ENCODE peak calls at places on chromosome 3, in five cellular contexts. L, R, I, S and N are unnamed samples.

GRCh38 chr3:157499342-157499963 is 3.8 kb downstream of the VEPH1 start:
- DNase-seq in R (no peak), L (no peak), I (no peak), S (peak), N (no peak)

GRCh38 chr3:25967385-25967784 is 177.5 kb downstream of the OXSM start:
- DNase-seq in R (no peak), L (no peak), S (no peak), I (no peak), N (no peak)

GRCh38 chr3:31567036-31567435 is 34.3 kb downstream of the STT3B start:
- DNase-seq in I (no peak), L (no peak), S (no peak), R (peak), N (no peak)

GRCh38 chr3:150038830-150039229 is 68.1 kb upstream of the PFN2 start:
- DNase-seq in R (no peak), I (no peak), S (no peak), L (no peak), N (no peak)

GRCh38 chr3:139934557-139935070 is 371 bp upstream of the CLSTN2 start:
- DNase-seq in S (peak), I (peak), R (no peak), L (no peak), N (no peak)

GRCh38 chr3:18982920-18983319 is 165.4 kb upstream of the KCNH8 start:
- DNase-seq in I (no peak), L (no peak), R (no peak), S (no peak), N (no peak)

GRCh38 chr3:143810866-143811265 is 37.4 kb downstream of the SLC9A9 start:
- DNase-seq in L (no peak), I (no peak), S (no peak), R (peak), N (no peak)

GRCh38 chr3:43894176-43895049 is 203.7 kb downstream of the ABHD5 start:
- DNase-seq in S (peak), I (peak), R (peak), L (no peak), N (no peak)

GRCh38 chr3:197356275-197356674 is 57.9 kb upstream of the DLG1 start:
- DNase-seq in L (no peak), R (no peak), S (no peak), I (peak), N (no peak)

GRCh38 chr3:171908731-171909130 is 65.6 kb downstream of the TMEM212 start:
- DNase-seq in L (no peak), I (no peak), S (no peak), R (no peak), N (no peak)

GRCh38 chr3:12553921-12554391 is 2.9 kb upstream of the MKRN2 start:
- DNase-seq in I (no peak), S (no peak), L (no peak), R (peak), N (no peak)

GRCh38 chr3:8488877-8489865 is 12.5 kb upstream of the LMCD1 start:
- DNase-seq in L (no peak), R (no peak), S (no peak), I (no peak), N (no peak)

GRCh38 chr3:101574388-101575156 is 592 bp downstream of the PCNP start:
- DNase-seq in R (no peak), L (no peak), I (peak), S (peak), N (no peak)

GRCh38 chr3:63972196-63972595 is 51.1 kb downstream of the PSMD6 start:
- DNase-seq in I (no peak), S (peak), R (no peak), L (peak), N (no peak)

GRCh38 chr3:128698211-128699011 is 27.6 kb upstream of the RAB7A start:
- DNase-seq in R (peak), I (peak), S (no peak), L (no peak), N (no peak)

GRCh38 chr3:13204177-13204581 is 130.9 kb upstream of the IQSEC1 start:
- DNase-seq in I (no peak), R (peak), S (no peak), L (no peak), N (no peak)

GRCh38 chr3:112519424-112520001 is 20.2 kb upstream of the BTLA start:
- DNase-seq in L (peak), S (peak), R (peak), I (peak), N (peak)

GRCh38 chr3:16890605-16891333 is 6.0 kb downstream of the PLCL2 start:
- DNase-seq in R (no peak), L (no peak), S (peak), I (no peak), N (no peak)

GRCh38 chr3:120102674-120103073 is 8.4 kb upstream of the GSK3B start:
- DNase-seq in S (no peak), R (no peak), L (no peak), I (no peak), N (no peak)

GRCh38 chr3:196688349-196688748 is 23.7 kb downstream of the CEP19 start:
- DNase-seq in S (peak), L (peak), I (peak), R (peak), N (peak)

GRCh38 chr3:115513411-115513800 is 109.9 kb upstream of the GAP43 start:
- DNase-seq in S (no peak), R (peak), L (no peak), I (no peak), N (no peak)

DNA sequence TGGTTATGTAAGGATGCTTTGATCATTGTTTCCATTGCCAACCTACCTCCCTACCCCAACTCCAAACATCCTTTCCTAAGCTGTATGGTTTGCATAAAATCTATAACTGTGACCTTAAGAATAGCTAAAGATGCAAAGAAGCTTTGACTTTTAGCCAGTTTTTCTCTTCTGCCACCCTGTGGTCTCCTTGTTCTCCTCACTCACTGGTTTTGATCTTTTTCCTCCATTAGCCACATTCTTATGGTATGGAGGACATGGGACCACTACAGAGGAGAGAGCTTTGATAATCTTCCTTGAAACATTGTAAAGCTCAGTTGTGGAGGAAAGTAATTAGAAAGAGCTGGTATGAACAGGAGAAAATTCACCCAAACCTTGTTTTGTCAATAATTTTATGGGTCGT is 115.9 kb downstream of the NEK11 start:
- DNase-seq in I (no peak), S (no peak), L (no peak), R (no peak), N (no peak)
- TF ChIP-seq CTCF in I (no peak), S (peak), L (peak), R (no peak), N (no peak)

DNA sequence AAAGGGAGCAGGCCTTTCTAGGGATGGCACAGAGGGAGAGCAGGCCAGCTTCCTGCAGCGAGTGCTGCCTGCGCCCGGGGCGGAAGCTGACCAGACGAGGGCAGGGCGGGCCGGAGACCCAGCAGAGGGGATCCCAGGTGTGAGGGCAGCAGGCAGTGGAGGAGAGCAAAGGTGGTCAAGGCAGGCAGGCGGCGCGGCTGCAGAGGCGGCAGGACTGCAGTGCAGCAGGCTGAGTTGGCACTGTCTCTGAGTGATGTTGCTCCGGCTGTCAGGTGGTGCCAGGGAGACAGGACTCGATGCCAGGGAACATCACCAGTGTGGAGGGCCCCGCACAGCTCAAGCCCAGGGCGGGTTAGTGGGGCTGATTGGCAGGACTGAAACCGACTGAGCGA is 22.3 kb upstream of the PLXNA1 start:
- DNase-seq in L (no peak), I (peak), R (no peak), S (no peak), N (no peak)
- TF ChIP-seq CTCF in L (no peak), I (no peak), R (no peak), S (no peak), N (no peak)

GRCh38 chr3:126733061-126733430 is 29.0 kb downstream of the CHCHD6 start:
- DNase-seq in R (no peak), I (no peak), S (no peak), L (no peak), N (no peak)

GRCh38 chr3:126742057-126742456 is 38.0 kb downstream of the CHCHD6 start:
- DNase-seq in L (no peak), S (no peak), R (no peak), I (no peak), N (no peak)

GRCh38 chr3:126732281-126733060 is 28.4 kb downstream of the CHCHD6 start:
- DNase-seq in I (no peak), L (no peak), S (peak), R (no peak), N (no peak)

GRCh38 chr3:126734324-126734723 is 30.3 kb downstream of the CHCHD6 start:
- DNase-seq in L (no peak), I (no peak), S (no peak), R (no peak), N (no peak)

DNA sequence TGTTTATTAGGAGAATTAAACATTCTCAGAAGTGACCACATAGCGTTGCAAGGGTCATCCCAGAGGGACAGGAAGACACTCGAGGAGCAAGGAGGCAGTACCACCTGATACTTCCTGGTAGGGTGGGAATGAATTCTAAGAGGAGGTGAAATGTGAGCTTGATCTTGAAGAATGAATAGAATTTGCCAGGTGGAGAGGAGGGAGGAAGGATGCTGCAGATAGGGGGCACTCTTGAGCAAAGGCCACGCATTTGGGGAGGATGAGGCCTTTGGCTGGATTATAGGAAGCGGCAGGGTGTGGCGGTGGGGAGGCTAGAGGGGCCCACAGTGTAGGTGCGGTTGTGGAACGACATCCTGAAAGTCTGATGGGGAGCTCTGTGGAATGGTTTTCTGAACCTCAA is 33.5 kb downstream of the CHCHD6 start:
- DNase-seq in L (no peak), I (no peak), S (no peak), R (no peak), N (no peak)
- TF ChIP-seq CTCF in L (no peak), I (no peak), S (peak), R (no peak), N (no peak)

GRCh38 chr3:147395975-147396708 is 10.2 kb downstream of the ZIC4 start:
- DNase-seq in L (no peak), S (peak), I (no peak), R (no peak), N (no peak)

GRCh38 chr3:147398841-147399534 is 7.4 kb downstream of the ZIC4 start:
- DNase-seq in I (no peak), S (no peak), R (no peak), L (no peak), N (no peak)

GRCh38 chr3:147397911-147398809 is 8.2 kb downstream of the ZIC4 start:
- DNase-seq in S (no peak), L (no peak), I (no peak), R (no peak), N (no peak)

GRCh38 chr3:147396709-147397046 is 9.7 kb downstream of the ZIC4 start:
- DNase-seq in I (no peak), L (no peak), R (no peak), S (no peak), N (no peak)

GRCh38 chr3:147397155-147397888 is 9.0 kb downstream of the ZIC4 start:
- DNase-seq in I (no peak), L (no peak), S (peak), R (no peak), N (no peak)
- TF ChIP-seq CTCF in I (no peak), L (no peak), S (peak), R (no peak), N (no peak)

DNA sequence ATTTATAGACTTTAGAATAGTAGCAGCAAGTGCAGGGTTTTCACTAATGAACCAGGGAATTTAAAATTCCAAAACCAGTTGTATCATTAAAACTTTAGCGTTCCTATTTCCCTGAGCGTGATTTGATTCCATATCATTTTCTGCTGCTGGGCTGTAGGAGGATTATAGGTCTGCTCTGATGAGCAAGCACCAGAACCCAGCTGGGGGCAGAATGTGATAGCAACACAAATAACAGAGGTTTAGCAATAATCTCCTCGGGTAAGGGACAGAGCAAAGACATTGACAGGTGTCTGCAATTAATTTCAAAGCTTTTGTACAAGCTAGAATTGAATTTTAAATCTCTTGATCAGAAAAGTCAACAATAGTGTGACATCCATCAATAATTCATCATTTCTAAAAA is 163.5 kb upstream of the RAP2B start:
- DNase-seq in L (no peak), R (no peak), I (no peak), S (no peak), N (no peak)
- TF ChIP-seq CTCF in L (no peak), R (no peak), I (no peak), S (no peak), N (no peak)

DNA sequence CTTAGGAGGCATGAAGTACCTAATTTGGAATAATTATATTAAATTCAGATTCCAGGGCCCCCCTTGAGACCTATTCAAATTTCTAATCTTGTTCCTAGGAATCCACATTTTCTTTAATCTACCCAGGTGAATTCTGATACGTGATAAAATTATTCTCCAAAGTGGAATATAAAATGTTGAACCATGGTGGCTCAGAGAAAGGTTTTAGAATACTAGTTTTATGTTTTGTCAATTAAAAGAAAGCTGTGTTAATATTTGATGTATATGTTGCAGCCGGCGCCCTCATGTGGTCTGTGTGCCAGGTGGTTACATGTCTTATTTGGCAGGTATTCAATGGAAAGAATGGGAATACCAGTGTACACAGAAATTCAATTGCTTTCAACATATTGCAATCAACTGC is 321.8 kb downstream of the FEZF2 start:
- DNase-seq in I (no peak), R (no peak), S (peak), L (no peak), N (no peak)
- TF ChIP-seq CTCF in I (no peak), R (no peak), S (peak), L (peak), N (peak)

GRCh38 chr3:122679085-122679466 is 1.6 kb upstream of the PARP14 start:
- DNase-seq in L (peak), I (peak), S (peak), R (peak), N (peak)

GRCh38 chr3:122681294-122682015 is 816 bp downstream of the PARP14 start:
- DNase-seq in R (no peak), L (no peak), I (no peak), S (no peak), N (no peak)

GRCh38 chr3:122680381-122681293 is at the start of gene PARP14:
- DNase-seq in S (peak), R (peak), L (no peak), I (peak), N (peak)

GRCh38 chr3:122678496-122678895 is 2.1 kb upstream of the PARP14 start:
- DNase-seq in I (no peak), L (no peak), S (no peak), R (peak), N (no peak)

GRCh38 chr3:122679467-122680291 is 960 bp upstream of the PARP14 start:
- DNase-seq in L (no peak), R (no peak), I (no peak), S (no peak), N (no peak)
- TF ChIP-seq CTCF in L (no peak), R (peak), I (no peak), S (no peak), N (no peak)

GRCh38 chr3:131772278-131772893 is 262.4 kb downstream of the CPNE4 start:
- DNase-seq in L (no peak), R (no peak), I (no peak), S (no peak), N (no peak)

GRCh38 chr3:131778526-131778925 is 256.3 kb downstream of the CPNE4 start:
- DNase-seq in S (no peak), I (no peak), R (no peak), L (no peak), N (no peak)

DNA sequence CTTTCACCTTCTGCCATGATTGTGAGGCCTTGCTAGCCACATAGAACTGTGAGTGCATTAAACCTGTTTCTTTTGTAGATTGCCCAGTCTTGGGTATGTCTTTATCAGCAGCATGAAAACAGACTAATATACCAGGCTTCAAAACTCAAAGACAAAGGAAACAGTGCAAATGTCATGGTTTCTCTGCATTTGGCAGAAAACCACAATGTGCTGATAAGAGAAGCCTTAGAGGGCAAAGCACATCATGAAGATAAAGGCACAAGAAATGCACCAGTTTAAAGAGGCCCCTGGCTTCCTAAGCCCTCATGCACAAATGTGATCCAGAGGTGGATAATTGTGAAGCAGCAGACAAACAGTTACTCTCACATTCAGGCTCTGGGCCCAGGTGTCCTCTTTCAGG is 259.2 kb downstream of the CPNE4 start:
- DNase-seq in L (no peak), R (no peak), S (no peak), I (no peak), N (no peak)
- TF ChIP-seq CTCF in L (no peak), R (no peak), S (no peak), I (no peak), N (no peak)